ENCODE peak calls at places on chromosomes 7 and 10, in eight cellular contexts. Z, C, Q, Y, I, E, N and L are unnamed samples.
A peak's percentile ranks its signal among the peaks of the same experiment; 100 is the strongest.

GRCh38 chr7:64687249-64687648 is 21.3 kb downstream of the ZNF107 start:
- DNase-seq in Z (no peak), C (no peak), Q (no peak), Y (no peak), I (no peak), E (no peak), N (no peak), L (no peak)

GRCh38 chr7:36469236-36469635 is 79.6 kb downstream of the ANLN start:
- DNase-seq in Z (no peak), C (no peak), Q (no peak), Y (no peak), I (no peak), E (no peak), N (no peak), L (no peak)

GRCh38 chr7:74233655-74234280 is 20.4 kb downstream of the RFC2 start:
- DNase-seq in Z (no peak), C (no peak), Q (no peak), Y (no peak), I (no peak), E (no peak), N (no peak), L (no peak)

GRCh38 chr7:36272567-36273269 is 116.9 kb upstream of the ANLN start:
- DNase-seq in Z (no peak), C (no peak), Q (no peak), Y (no peak), I (no peak), E (no peak), N (no peak), L (no peak)

GRCh38 chr7:129006636-129007414 is 48.1 kb downstream of the TNPO3 start:
- DNase-seq in Z (no peak), C (no peak), Q (no peak), Y (no peak), I (no peak), E (no peak), N (no peak), L (no peak)

GRCh38 chr7:1943933-1944618 is 274.0 kb downstream of the ELFN1 start:
- DNase-seq in Z (no peak), C (no peak), Q (no peak), Y (no peak), I (no peak), E (no peak), N (no peak), L (no peak)

GRCh38 chr10:132463333-132464255 is 66.6 kb downstream of the PWWP2B start:
- DNase-seq in Z (no peak), C (no peak), Q (no peak), Y (no peak), I (no peak), E (no peak), N (peak; percentile 58), L (no peak)

GRCh38 chr7:38318803-38319416 is 45.5 kb upstream of the TARP start:
- DNase-seq in Z (peak; percentile 68), C (no peak), Q (peak; percentile 40), Y (peak; percentile 67), I (peak; percentile 60), E (peak; percentile 56), N (no peak), L (peak; percentile 27)

GRCh38 chr7:82044497-82045080 is 274.7 kb upstream of the HGF start:
- DNase-seq in Z (peak; percentile 54), C (no peak), Q (peak; percentile 23), Y (peak; percentile 16), I (peak; percentile 13), E (peak; percentile 61), N (no peak), L (no peak)

GRCh38 chr7:28136885-28137284 is 43.7 kb downstream of the JAZF1 start:
- DNase-seq in Z (no peak), C (no peak), Q (no peak), Y (no peak), I (no peak), E (no peak), N (no peak), L (no peak)

GRCh38 chr7:147894271-147894670 is 696.3 kb upstream of the C7orf33 start:
- DNase-seq in Z (no peak), C (no peak), Q (no peak), Y (peak; percentile 53), I (no peak), E (no peak), N (no peak), L (no peak)

GRCh38 chr10:114103286-114103685 is 59.6 kb downstream of the ADRB1 start:
- DNase-seq in Z (peak; percentile 66), C (no peak), Q (peak; percentile 58), Y (peak; percentile 68), I (peak; percentile 77), E (peak; percentile 57), N (no peak), L (no peak)

GRCh38 chr10:71231196-71231595 is 18.8 kb downstream of the UNC5B start:
- DNase-seq in Z (no peak), C (no peak), Q (no peak), Y (no peak), I (no peak), E (no peak), N (no peak), L (no peak)
- TF ChIP-seq CTCF in Z (no peak), C (no peak), Q (no peak), Y (no peak), I (no peak), E (no peak), N (no peak), L (no peak)

GRCh38 chr10:66919248-66919647 is 6.6 kb upstream of the LRRTM3 start:
- DNase-seq in Z (no peak), C (no peak), Q (no peak), Y (no peak), I (no peak), E (no peak), N (no peak), L (no peak)

GRCh38 chr10:66916030-66916429 is 9.8 kb upstream of the LRRTM3 start:
- DNase-seq in Z (no peak), C (no peak), Q (no peak), Y (no peak), I (no peak), E (no peak), N (no peak), L (no peak)

DNA sequence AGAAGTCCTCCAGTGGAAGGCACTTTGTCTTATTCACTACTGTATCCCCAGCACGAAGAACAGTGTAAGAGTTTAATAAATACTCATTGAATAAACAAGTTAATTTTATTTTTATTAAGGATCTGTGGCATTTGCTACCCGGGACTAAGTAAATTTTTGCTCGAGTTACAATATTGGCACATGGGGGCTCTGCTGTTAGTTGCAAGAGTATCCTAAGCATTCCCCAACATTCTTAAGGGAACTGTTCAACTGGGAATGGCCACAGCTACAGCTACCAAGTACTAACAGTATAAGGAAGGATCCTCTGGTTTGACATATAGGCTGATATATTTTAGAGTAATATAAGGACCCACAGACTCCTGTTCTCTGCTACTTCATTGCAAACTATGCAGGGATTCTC is 8.7 kb upstream of the LRRTM3 start:
- DNase-seq in Z (no peak), C (no peak), Q (no peak), Y (no peak), I (no peak), E (peak; percentile 22), N (no peak), L (no peak)
- TF ChIP-seq CTCF in Z (no peak), C (no peak), Q (no peak), Y (no peak), I (no peak), E (no peak), N (no peak), L (no peak)

DNA sequence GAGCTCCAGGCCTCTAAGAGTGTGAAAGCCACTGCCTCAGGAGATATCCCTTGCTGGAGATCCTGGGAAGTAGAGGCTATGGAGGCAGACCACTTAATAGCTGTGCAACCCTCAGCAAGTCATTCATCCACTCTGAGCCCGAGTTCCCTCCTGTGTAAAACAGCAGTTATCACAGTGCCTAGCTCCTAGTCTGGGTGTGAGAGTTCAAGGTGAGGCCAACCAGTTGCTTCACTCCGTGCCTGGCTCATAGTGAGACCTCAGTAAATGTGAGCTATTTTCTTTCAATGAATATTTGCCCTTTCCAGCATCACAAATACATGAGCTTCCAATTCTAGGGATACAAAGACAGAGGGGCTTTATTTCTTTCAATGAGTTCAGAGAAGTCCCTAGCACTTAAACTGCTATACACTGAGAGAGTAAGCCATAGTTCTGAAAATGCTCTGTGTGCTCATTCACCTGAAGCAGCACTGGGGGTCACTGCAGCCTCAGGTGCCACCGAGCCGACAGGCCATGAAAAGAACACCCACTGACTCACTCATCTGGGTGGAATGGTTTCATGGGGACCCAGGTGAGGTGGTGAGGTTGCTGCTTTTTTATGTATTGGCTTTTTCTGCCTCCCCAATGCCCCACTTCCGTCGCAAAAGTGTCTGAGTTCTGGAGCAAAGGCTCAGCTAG is 259.8 kb downstream of the KCNMA1 start:
- DNase-seq in Z (no peak), C (no peak), Q (no peak), Y (no peak), I (peak; percentile 41), E (no peak), N (no peak), L (no peak)
- TF ChIP-seq CTCF in Z (no peak), C (no peak), Q (no peak), Y (no peak), I (no peak), E (no peak), N (no peak), L (no peak)

DNA sequence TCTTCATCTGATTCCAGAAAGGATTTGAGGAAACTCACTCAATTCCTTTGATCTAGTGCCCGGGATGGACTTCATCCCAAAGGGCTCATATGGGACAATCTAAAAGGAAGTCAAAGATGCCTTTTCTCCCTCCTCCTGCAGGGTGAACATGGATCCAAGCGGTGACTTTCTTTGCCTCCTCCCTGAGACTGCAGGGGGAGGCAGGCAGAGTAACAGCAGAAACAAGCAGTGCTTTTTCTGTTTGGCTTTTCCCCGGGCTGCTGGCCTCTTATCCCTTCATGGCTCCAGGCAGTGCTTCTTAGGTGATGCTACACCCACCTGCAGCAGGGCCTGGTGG is 10.0 kb upstream of the DNMBP start:
- DNase-seq in Z (no peak), C (no peak), Q (no peak), Y (no peak), I (no peak), E (no peak), N (no peak), L (no peak)
- TF ChIP-seq CTCF in Z (no peak), C (no peak), Q (peak; percentile 33), Y (no peak), I (no peak), E (no peak), N (no peak), L (no peak)

DNA sequence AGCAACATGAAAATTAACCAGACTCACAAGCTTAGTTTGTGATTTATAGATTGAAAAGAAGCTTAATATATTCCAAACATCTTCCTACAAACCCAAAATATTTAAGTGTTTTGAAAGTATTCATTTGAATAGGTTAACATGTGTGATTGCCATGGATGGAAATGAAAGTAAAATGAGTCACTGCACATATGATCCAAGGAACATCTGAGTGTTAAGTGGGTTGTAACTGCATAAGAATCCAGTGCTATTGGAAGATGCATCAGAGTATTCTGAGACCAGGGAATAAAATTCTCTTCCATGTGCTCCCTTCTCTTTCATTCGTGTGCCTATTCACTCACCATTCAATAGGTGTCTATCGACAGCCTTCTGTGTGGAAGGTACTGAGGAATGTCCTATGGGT is 690.8 kb downstream of the AUTS2 start:
- DNase-seq in Z (no peak), C (no peak), Q (no peak), Y (no peak), I (no peak), E (no peak), N (no peak), L (no peak)
- TF ChIP-seq CTCF in Z (no peak), C (no peak), Q (no peak), Y (no peak), I (no peak), E (no peak), N (no peak), L (no peak)